ENCODE peak calls at places on chromosomes 11 and 22, in six cellular contexts. One of them, this sample, is unnamed.
A peak's percentile ranks its signal among the peaks of the same experiment; 100 is the strongest.

GRCh38 chr11:75325713-75326438 is 25.6 kb downstream of the ARRB1 start:
- DNase-seq in left lobe of liver: no peak
- DNase-seq in small intestine: no peak
- DNase-seq in GM12865: no peak
- DNase-seq in stimulated activated CD8-positive, alpha-beta memory T cell treated with anti-CD3 and anti-CD28 coated beads, Interleukin-2, amount 100 ng/mL, for 48 hours: peak; percentile 60
- DNase-seq in EL: peak; percentile 90
- DNase-seq in this sample: no peak

GRCh38 chr22:30217698-30218565 is 28.6 kb downstream of the LIF start:
- DNase-seq in left lobe of liver: no peak
- DNase-seq in small intestine: peak; percentile 40
- DNase-seq in stimulated activated CD8-positive, alpha-beta memory T cell treated with anti-CD3 and anti-CD28 coated beads, Interleukin-2, amount 100 ng/mL, for 48 hours: no peak
- DNase-seq in GM12865: no peak
- DNase-seq in EL: no peak
- DNase-seq in this sample: no peak

GRCh38 chr11:88345408-88345807 is 7.9 kb upstream of the CTSC start:
- DNase-seq in small intestine: no peak
- DNase-seq in GM12865: no peak
- DNase-seq in stimulated activated CD8-positive, alpha-beta memory T cell treated with anti-CD3 and anti-CD28 coated beads, Interleukin-2, amount 100 ng/mL, for 48 hours: no peak
- DNase-seq in EL: peak; percentile 52
- DNase-seq in left lobe of liver: no peak
- DNase-seq in this sample: no peak

GRCh38 chr11:27282141-27282590 is 80.8 kb downstream of the CCDC34 start:
- DNase-seq in EL: peak; percentile 87
- DNase-seq in stimulated activated CD8-positive, alpha-beta memory T cell treated with anti-CD3 and anti-CD28 coated beads, Interleukin-2, amount 100 ng/mL, for 48 hours: no peak
- DNase-seq in left lobe of liver: peak; percentile 69
- DNase-seq in small intestine: no peak
- DNase-seq in GM12865: no peak
- DNase-seq in this sample: peak; percentile 88

GRCh38 chr11:100624346-100624745 is 62.7 kb upstream of the ARHGAP42 start:
- DNase-seq in left lobe of liver: no peak
- DNase-seq in GM12865: no peak
- DNase-seq in EL: no peak
- DNase-seq in small intestine: no peak
- DNase-seq in stimulated activated CD8-positive, alpha-beta memory T cell treated with anti-CD3 and anti-CD28 coated beads, Interleukin-2, amount 100 ng/mL, for 48 hours: no peak
- DNase-seq in this sample: no peak

GRCh38 chr11:69140635-69141034 is 15.1 kb upstream of the SMIM38 start:
- DNase-seq in left lobe of liver: no peak
- DNase-seq in GM12865: no peak
- DNase-seq in small intestine: no peak
- DNase-seq in EL: no peak
- DNase-seq in stimulated activated CD8-positive, alpha-beta memory T cell treated with anti-CD3 and anti-CD28 coated beads, Interleukin-2, amount 100 ng/mL, for 48 hours: no peak
- DNase-seq in this sample: no peak

GRCh38 chr22:42986115-42986514 is 28.8 kb downstream of the PACSIN2 start:
- DNase-seq in EL: no peak
- DNase-seq in left lobe of liver: no peak
- DNase-seq in GM12865: no peak
- DNase-seq in small intestine: no peak
- DNase-seq in stimulated activated CD8-positive, alpha-beta memory T cell treated with anti-CD3 and anti-CD28 coated beads, Interleukin-2, amount 100 ng/mL, for 48 hours: no peak
- DNase-seq in this sample: no peak

GRCh38 chr22:29339381-29340235 is 24.1 kb upstream of the RASL10A start:
- DNase-seq in left lobe of liver: no peak
- DNase-seq in small intestine: no peak
- DNase-seq in GM12865: no peak
- DNase-seq in EL: no peak
- DNase-seq in stimulated activated CD8-positive, alpha-beta memory T cell treated with anti-CD3 and anti-CD28 coated beads, Interleukin-2, amount 100 ng/mL, for 48 hours: no peak
- DNase-seq in this sample: no peak

GRCh38 chr22:29607426-29607825 is 4.0 kb downstream of the NF2 start:
- DNase-seq in left lobe of liver: no peak
- DNase-seq in EL: no peak
- DNase-seq in stimulated activated CD8-positive, alpha-beta memory T cell treated with anti-CD3 and anti-CD28 coated beads, Interleukin-2, amount 100 ng/mL, for 48 hours: no peak
- DNase-seq in GM12865: no peak
- DNase-seq in small intestine: no peak
- DNase-seq in this sample: no peak

GRCh38 chr11:129067454-129067853 is 124.7 kb downstream of the ARHGAP32 start:
- DNase-seq in EL: peak; percentile 1
- DNase-seq in GM12865: no peak
- DNase-seq in stimulated activated CD8-positive, alpha-beta memory T cell treated with anti-CD3 and anti-CD28 coated beads, Interleukin-2, amount 100 ng/mL, for 48 hours: no peak
- DNase-seq in small intestine: no peak
- DNase-seq in left lobe of liver: no peak
- DNase-seq in this sample: no peak

GRCh38 chr11:69554849-69555248 is 73.4 kb downstream of the LINC01488 start:
- DNase-seq in EL: peak; percentile 60
- DNase-seq in GM12865: no peak
- DNase-seq in stimulated activated CD8-positive, alpha-beta memory T cell treated with anti-CD3 and anti-CD28 coated beads, Interleukin-2, amount 100 ng/mL, for 48 hours: no peak
- DNase-seq in left lobe of liver: no peak
- DNase-seq in small intestine: no peak
- DNase-seq in this sample: no peak

GRCh38 chr11:46413755-46414465 is 22.3 kb upstream of the CHRM4 start:
- DNase-seq in GM12865: no peak
- DNase-seq in stimulated activated CD8-positive, alpha-beta memory T cell treated with anti-CD3 and anti-CD28 coated beads, Interleukin-2, amount 100 ng/mL, for 48 hours: no peak
- DNase-seq in left lobe of liver: no peak
- DNase-seq in small intestine: peak; percentile 57
- DNase-seq in EL: peak; percentile 19
- DNase-seq in this sample: no peak

GRCh38 chr22:17063372-17064106 is 21.3 kb upstream of the IL17RA start:
- DNase-seq in small intestine: no peak
- DNase-seq in stimulated activated CD8-positive, alpha-beta memory T cell treated with anti-CD3 and anti-CD28 coated beads, Interleukin-2, amount 100 ng/mL, for 48 hours: no peak
- DNase-seq in EL: no peak
- DNase-seq in GM12865: no peak
- DNase-seq in left lobe of liver: no peak
- DNase-seq in this sample: no peak

GRCh38 chr11:72141066-72141465 is 5.5 kb downstream of the FOLR3 start:
- DNase-seq in GM12865: no peak
- DNase-seq in stimulated activated CD8-positive, alpha-beta memory T cell treated with anti-CD3 and anti-CD28 coated beads, Interleukin-2, amount 100 ng/mL, for 48 hours: peak; percentile 12
- DNase-seq in EL: peak; percentile 97
- DNase-seq in left lobe of liver: no peak
- DNase-seq in small intestine: no peak
- DNase-seq in this sample: no peak

GRCh38 chr11:119056397-119056999 is 507 bp downstream of the HYOU1 start:
- DNase-seq in GM12865: peak; percentile 63
- DNase-seq in EL: no peak
- DNase-seq in stimulated activated CD8-positive, alpha-beta memory T cell treated with anti-CD3 and anti-CD28 coated beads, Interleukin-2, amount 100 ng/mL, for 48 hours: peak; percentile 9
- DNase-seq in left lobe of liver: peak; percentile 51
- DNase-seq in small intestine: peak; percentile 63
- DNase-seq in this sample: no peak

GRCh38 chr11:119937412-119937811 is 200.5 kb downstream of the TRIM29 start:
- DNase-seq in stimulated activated CD8-positive, alpha-beta memory T cell treated with anti-CD3 and anti-CD28 coated beads, Interleukin-2, amount 100 ng/mL, for 48 hours: no peak
- DNase-seq in left lobe of liver: no peak
- DNase-seq in EL: no peak
- DNase-seq in GM12865: no peak
- DNase-seq in small intestine: no peak
- DNase-seq in this sample: no peak

This sample was measured in osteocyte.